ENCODE peak calls at places on chromosomes 6 and 20, in six cellular contexts. L is IMR-90, H is body of pancreas, W is kidney, Q is GM13976, O is cardiac muscle cell. P is an unnamed sample.

GRCh38 chr6:24696097-24696496 is 22.9 kb downstream of the C6orf62 start:
- DNase-seq in L (no peak), H (no peak), W (no peak), Q (no peak), O (no peak), P (no peak)

GRCh38 chr20:53194891-53195290 is 222.7 kb downstream of the TSHZ2 start:
- DNase-seq in L (no peak), H (no peak), W (no peak), Q (no peak), O (no peak), P (no peak)

GRCh38 chr6:77173472-77174074 is 289.7 kb downstream of the HTR1B start:
- DNase-seq in L (peak), H (no peak), W (peak), Q (no peak), O (peak), P (no peak)

GRCh38 chr6:144215402-144215931 is 65.2 kb downstream of the STX11 start:
- DNase-seq in L (no peak), H (peak), W (peak), Q (peak), O (peak), P (no peak)

GRCh38 chr6:155152211-155153076 is 111.4 kb upstream of the CLDN20 start:
- DNase-seq in L (no peak), H (no peak), W (no peak), Q (no peak), O (peak), P (no peak)

GRCh38 chr6:106125925-106126435 is 39.8 kb downstream of the PRDM1 start:
- DNase-seq in L (no peak), H (no peak), W (no peak), Q (peak), O (no peak), P (no peak)

GRCh38 chr20:50540620-50541605 is 30.7 kb downstream of the PTPN1 start:
- DNase-seq in L (peak), H (no peak), W (no peak), Q (no peak), O (peak), P (peak)

GRCh38 chr6:156741287-156742073 is 35.7 kb upstream of the ARID1B start:
- DNase-seq in L (no peak), H (no peak), W (no peak), Q (no peak), O (no peak), P (no peak)

GRCh38 chr6:2576499-2576898 is 174.2 kb downstream of the MYLK4 start:
- DNase-seq in L (no peak), H (no peak), W (no peak), Q (no peak), O (no peak), P (no peak)

GRCh38 chr6:92122746-92123145 is 1296.6 kb downstream of the EPHA7 start:
- DNase-seq in L (peak), H (no peak), W (no peak), Q (no peak), O (peak), P (no peak)

GRCh38 chr6:79536615-79536968 is 638 bp downstream of the LCA5 start:
- DNase-seq in L (peak), H (no peak), W (no peak), Q (peak), O (peak), P (peak)

GRCh38 chr6:80003841-80004198 is 629 bp upstream of the TTK start:
- DNase-seq in L (no peak), H (peak), W (no peak), Q (peak), O (no peak), P (no peak)

GRCh38 chr6:56241106-56241812 is 6.1 kb downstream of the COL21A1 start:
- DNase-seq in L (no peak), H (no peak), W (no peak), Q (no peak), O (no peak), P (no peak)

GRCh38 chr6:135212935-135213334 is 31.8 kb downstream of the MYB start:
- DNase-seq in L (peak), H (no peak), W (no peak), Q (no peak), O (no peak), P (no peak)

GRCh38 chr6:24382220-24382540 is 20.6 kb upstream of the MRS2 start:
- DNase-seq in L (no peak), H (no peak), W (no peak), Q (no peak), O (no peak), P (no peak)

GRCh38 chr6:151240036-151240685 is 394 bp downstream of the AKAP12 start:
- DNase-seq in L (peak), H (peak), W (peak), Q (peak), O (peak), P (peak)

GRCh38 chr20:46027245-46027853 is 1.7 kb upstream of the SLC12A5 start:
- DNase-seq in L (peak), H (peak), W (no peak), Q (peak), O (peak), P (no peak)

GRCh38 chr6:71333050-71333449 is 44.4 kb downstream of the OGFRL1 start:
- DNase-seq in L (no peak), H (no peak), W (no peak), Q (no peak), O (no peak), P (no peak)

GRCh38 chr6:26568601-26569432 is 27.9 kb upstream of the ABT1 start:
- DNase-seq in L (peak), H (peak), W (peak), Q (peak), O (peak), P (peak)

GRCh38 chr20:7411075-7411474 is 529.2 kb downstream of the HAO1 start:
- DNase-seq in L (no peak), H (no peak), W (no peak), Q (no peak), O (no peak), P (no peak)

GRCh38 chr20:9280654-9281053 is 211.8 kb downstream of the PLCB4 start:
- DNase-seq in L (peak), H (no peak), W (no peak), Q (no peak), O (no peak), P (no peak)

GRCh38 chr6:68728124-68728523 is 93.0 kb downstream of the ADGRB3 start:
- DNase-seq in L (no peak), H (no peak), W (no peak), Q (no peak), O (peak), P (no peak)

GRCh38 chr20:45229264-45230056 is 8.3 kb downstream of the SEMG2 start:
- DNase-seq in L (no peak), H (peak), W (no peak), Q (peak), O (peak), P (peak)

GRCh38 chr6:161744211-161745067 is 470.6 kb upstream of the AGPAT4 start:
- DNase-seq in L (no peak), H (no peak), W (no peak), Q (no peak), O (no peak), P (no peak)

GRCh38 chr6:149166324-149166723 is 151.2 kb upstream of the TAB2 start:
- DNase-seq in L (no peak), H (no peak), W (no peak), Q (no peak), O (peak), P (no peak)

GRCh38 chr6:2952557-2953095 is 18.7 kb downstream of the SERPINB6 start:
- DNase-seq in L (peak), H (peak), W (peak), Q (peak), O (peak), P (peak)

GRCh38 chr6:67914419-67914818 is 720.7 kb upstream of the ADGRB3 start:
- DNase-seq in L (no peak), H (no peak), W (no peak), Q (no peak), O (peak), P (no peak)

GRCh38 chr6:125015152-125015551 is 52.9 kb downstream of the RNF217 start:
- DNase-seq in L (no peak), H (no peak), W (no peak), Q (no peak), O (no peak), P (no peak)

GRCh38 chr6:2800552-2801316 is 35.5 kb downstream of the WRNIP1 start:
- DNase-seq in L (no peak), H (no peak), W (no peak), Q (no peak), O (no peak), P (no peak)

GRCh38 chr20:34717230-34718095 is 13.3 kb downstream of the TP53INP2 start:
- DNase-seq in L (no peak), H (no peak), W (no peak), Q (no peak), O (no peak), P (no peak)

GRCh38 chr20:11453430-11453829 is 464.3 kb upstream of the BTBD3 start:
- DNase-seq in L (peak), H (no peak), W (no peak), Q (no peak), O (peak), P (no peak)

GRCh38 chr6:53527249-53527765 is 17.6 kb downstream of the GCLC start:
- DNase-seq in L (no peak), H (no peak), W (no peak), Q (no peak), O (no peak), P (no peak)

GRCh38 chr6:47153066-47153755 is 111.1 kb upstream of the ADGRF1 start:
- DNase-seq in L (peak), H (peak), W (no peak), Q (no peak), O (peak), P (no peak)

DNA sequence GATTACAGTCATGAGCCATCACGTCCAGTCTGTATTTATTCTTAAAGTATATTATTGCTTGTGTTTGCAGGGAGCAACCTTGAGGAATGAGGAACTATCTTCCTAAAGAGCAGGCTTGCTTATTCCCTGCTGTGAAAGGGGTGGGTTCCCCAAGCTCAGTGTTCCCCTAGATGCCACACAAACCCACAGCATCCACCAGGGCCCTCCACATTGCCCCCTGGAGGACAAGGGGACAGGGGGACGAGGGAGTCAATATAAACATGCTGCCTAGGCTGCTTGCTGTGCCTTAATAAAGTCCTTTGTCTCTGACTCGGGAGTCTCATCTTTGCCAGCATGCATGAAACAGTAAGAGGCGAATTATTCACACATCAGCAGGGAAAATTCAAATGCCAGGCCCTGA is 8.0 kb upstream of the IDH3B start:
- DNase-seq in L (no peak), H (no peak), W (no peak), Q (no peak), O (no peak), P (no peak)
- TF ChIP-seq CTCF in L (peak), H (no peak), W (no peak), Q (peak), O (peak), P (no peak)

GRCh38 chr6:42099340-42100028 is 42.9 kb downstream of the C6orf132 start:
- DNase-seq in L (peak), H (peak), W (peak), Q (no peak), O (peak), P (peak)

GRCh38 chr6:42095066-42095465 is 44.7 kb downstream of the TAF8 start:
- DNase-seq in L (no peak), H (no peak), W (no peak), Q (no peak), O (no peak), P (no peak)

GRCh38 chr6:42093582-42094329 is 43.4 kb downstream of the TAF8 start:
- DNase-seq in L (no peak), H (peak), W (no peak), Q (no peak), O (no peak), P (no peak)

GRCh38 chr6:42091718-42092023 is 41.3 kb downstream of the TAF8 start:
- DNase-seq in L (no peak), H (no peak), W (peak), Q (no peak), O (no peak), P (no peak)

GRCh38 chr6:42095776-42096541 is 45.6 kb downstream of the TAF8 start:
- DNase-seq in L (no peak), H (no peak), W (no peak), Q (no peak), O (no peak), P (no peak)
- TF ChIP-seq CTCF in L (no peak), H (no peak), W (no peak), Q (no peak), O (peak), P (no peak)

DNA sequence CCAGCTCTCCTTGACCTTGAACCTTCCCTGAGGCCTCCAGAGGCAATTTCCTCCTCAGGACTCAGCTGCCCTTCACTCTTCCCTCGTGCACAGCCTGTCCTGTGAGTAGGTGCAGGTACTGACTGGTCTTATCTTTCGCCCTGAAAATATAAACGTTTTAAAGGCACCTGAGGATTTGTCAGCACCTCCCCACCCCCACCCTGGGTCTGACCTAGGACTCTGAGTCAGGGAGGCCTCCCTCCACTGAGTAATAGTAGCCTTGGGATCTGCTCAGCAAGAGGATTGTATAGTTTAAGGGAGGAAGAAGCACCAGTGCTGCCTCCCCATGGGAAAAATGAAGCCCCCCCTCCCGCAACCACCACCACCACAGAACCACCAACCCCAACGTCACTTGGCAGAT is 54.6 kb downstream of the PPARD start:
- DNase-seq in L (peak), H (peak), W (no peak), Q (no peak), O (no peak), P (no peak)
- TF ChIP-seq CTCF in L (no peak), H (no peak), W (no peak), Q (no peak), O (no peak), P (no peak)

DNA sequence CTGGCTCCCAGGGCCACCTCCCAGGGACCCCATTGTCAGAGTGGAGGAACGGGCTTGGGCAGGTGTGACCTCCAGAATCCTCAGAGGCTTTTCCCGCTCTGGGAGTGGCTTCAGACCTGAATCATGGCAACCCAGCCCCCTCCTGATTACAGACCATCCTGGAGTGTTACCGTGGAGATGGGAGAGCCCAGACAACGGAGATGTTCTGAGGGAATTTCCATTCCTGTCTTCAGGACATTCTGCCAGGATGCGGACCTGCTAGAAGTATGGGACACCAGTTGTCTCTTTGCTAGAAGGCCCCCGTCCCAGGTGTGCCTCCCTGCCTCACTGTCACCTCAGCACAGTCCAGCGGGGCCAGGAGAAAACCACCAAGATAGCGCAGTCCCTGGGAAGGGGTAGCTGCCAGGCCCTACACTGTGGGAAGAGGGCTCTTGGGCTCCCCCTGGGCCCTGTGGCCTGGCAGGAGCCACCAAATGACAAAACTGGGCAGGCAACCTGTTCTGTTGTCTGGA is 109.9 kb downstream of the PSMB1 start:
- DNase-seq in L (no peak), H (no peak), W (no peak), Q (no peak), O (no peak), P (no peak)
- TF ChIP-seq CTCF in L (no peak), H (no peak), W (no peak), Q (no peak), O (no peak), P (no peak)

DNA sequence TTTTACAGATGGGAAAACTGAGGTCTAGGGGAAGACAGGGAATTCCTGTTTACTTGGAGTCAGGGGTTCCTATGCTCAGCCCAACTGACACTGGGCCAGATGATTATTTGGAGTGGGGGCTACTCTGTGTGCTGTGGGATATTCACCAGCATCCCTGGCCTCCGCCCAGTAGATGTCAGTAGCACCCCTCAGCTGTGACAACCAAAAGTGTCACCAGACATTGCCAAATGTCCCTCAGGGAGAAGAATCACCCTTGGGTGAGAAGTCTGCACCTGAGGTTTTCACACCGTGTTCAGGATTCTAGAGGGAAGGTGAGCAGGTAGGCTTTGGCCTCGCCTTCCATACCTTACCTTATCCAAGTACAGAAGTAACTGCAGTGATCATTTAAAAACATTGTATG is 27.6 kb downstream of the CDH26 start:
- DNase-seq in L (no peak), H (no peak), W (no peak), Q (no peak), O (no peak), P (no peak)
- TF ChIP-seq CTCF in L (no peak), H (no peak), W (no peak), Q (no peak), O (no peak), P (no peak)

GRCh38 chr20:37340998-37341397 is 4.9 kb upstream of the SRC start:
- DNase-seq in L (no peak), H (no peak), W (no peak), Q (no peak), O (no peak), P (no peak)

GRCh38 chr20:37343212-37343993 is 2.5 kb upstream of the SRC start:
- DNase-seq in L (no peak), H (peak), W (peak), Q (no peak), O (no peak), P (peak)

GRCh38 chr20:37341632-37342031 is 4.3 kb upstream of the SRC start:
- DNase-seq in L (no peak), H (no peak), W (peak), Q (no peak), O (no peak), P (no peak)

GRCh38 chr20:37343994-37344355 is 2.0 kb upstream of the SRC start:
- DNase-seq in L (no peak), H (no peak), W (no peak), Q (no peak), O (no peak), P (no peak)

DNA sequence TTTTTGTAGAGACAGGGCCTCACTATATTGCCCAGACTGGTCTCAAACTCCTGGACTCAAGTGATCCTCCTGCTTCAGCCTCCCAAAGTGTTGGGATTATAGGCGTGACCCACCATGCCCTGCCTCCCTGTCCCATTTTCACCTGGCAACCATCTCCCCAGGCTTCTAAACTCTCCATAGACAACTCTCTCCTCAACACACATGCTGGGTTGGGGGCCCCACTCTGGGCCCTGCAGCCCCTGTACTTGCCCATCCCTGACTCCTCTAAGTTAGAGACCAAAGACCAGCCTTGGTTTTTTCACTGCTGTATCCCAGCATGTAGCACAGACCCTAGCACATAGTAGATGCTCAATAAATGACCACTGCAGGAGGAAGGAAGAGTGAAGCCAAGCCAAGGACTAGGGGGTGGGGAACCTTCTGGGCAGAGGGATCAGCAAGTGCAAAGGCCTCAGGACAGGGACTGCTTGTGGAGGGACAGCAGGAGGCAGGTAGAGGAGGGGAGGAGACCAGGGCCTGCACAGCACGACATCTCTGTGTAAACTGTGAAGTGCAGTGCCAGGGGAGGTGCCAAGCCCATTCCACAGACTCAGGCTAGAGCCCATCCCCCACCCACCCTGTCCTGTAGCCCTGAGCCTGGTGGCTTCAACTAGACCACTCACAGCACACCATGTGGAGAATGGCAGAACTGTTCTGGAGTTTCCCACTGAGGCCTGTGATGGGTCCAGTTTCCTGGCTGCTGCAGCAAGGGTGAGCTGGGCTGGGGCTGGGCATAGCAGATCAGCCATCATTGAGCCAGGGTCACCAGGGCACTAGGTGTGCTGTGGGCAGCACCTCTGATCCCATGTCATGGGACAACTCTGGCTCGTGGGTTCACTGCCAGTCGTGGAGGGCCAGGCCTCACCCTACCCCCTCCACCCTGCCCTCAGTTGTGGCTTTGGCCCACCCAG is 3.4 kb upstream of the SRC start:
- DNase-seq in L (no peak), H (no peak), W (no peak), Q (no peak), O (peak), P (no peak)
- TF ChIP-seq CTCF in L (peak), H (no peak), W (no peak), Q (no peak), O (no peak), P (no peak)

GRCh38 chr20:62352402-62353288 is 14.5 kb downstream of the LAMA5 start:
- DNase-seq in L (no peak), H (peak), W (no peak), Q (no peak), O (no peak), P (no peak)
- TF ChIP-seq CTCF in L (no peak), H (peak), W (peak), Q (no peak), O (no peak), P (no peak)

GRCh38 chr6:39301606-39302005 is 12.6 kb downstream of the KCNK17 start:
- DNase-seq in L (no peak), H (no peak), W (peak), Q (no peak), O (no peak), P (no peak)
- TF ChIP-seq CTCF in L (peak), H (no peak), W (no peak), Q (no peak), O (peak), P (no peak)

P was measured in lung.